ENCODE peak calls at places on chromosome 7, in eight cellular contexts. C is transverse colon, X is colonic mucosa, N is cardiac muscle cell, E is GM23248, T is adipocyte, L is stomach, U is endothelial cell of umbilical vein. J is an unnamed sample.

GRCh38 chr7:4883352-4884144 is at the start of gene RADIL:
- DNase-seq in C (peak; percentile 82), X (peak; percentile 91), N (peak; percentile 91), E (peak; percentile 92), T (peak; percentile 94), L (peak; percentile 79), U (peak; percentile 89), J (peak; percentile 73)

GRCh38 chr7:47652591-47652990 is 70.7 kb upstream of the TNS3 start:
- DNase-seq in C (no peak), X (no peak), N (no peak), E (peak; percentile 17), T (no peak), L (no peak), U (no peak), J (no peak)

GRCh38 chr7:97021443-97022261 is 3.0 kb downstream of the DLX5 start:
- DNase-seq in C (no peak), X (no peak), N (peak; percentile 8), E (no peak), T (peak; percentile 68), L (no peak), U (no peak), J (no peak)

GRCh38 chr7:5177060-5177459 is 13.0 kb upstream of the WIPI2 start:
- DNase-seq in C (peak; percentile 40), X (peak; percentile 27), N (peak; percentile 92), E (peak; percentile 88), T (no peak), L (peak; percentile 93), U (peak; percentile 42), J (no peak)

GRCh38 chr7:66356277-66356721 is 151.2 kb downstream of the TPST1 start:
- DNase-seq in C (peak; percentile 39), X (peak; percentile 34), N (peak; percentile 84), E (peak; percentile 44), T (no peak), L (no peak), U (no peak), J (no peak)

GRCh38 chr7:25859412-25859704 is 292.6 kb upstream of the NFE2L3 start:
- DNase-seq in C (no peak), X (no peak), N (no peak), E (no peak), T (no peak), L (no peak), U (no peak), J (no peak)

GRCh38 chr7:69880848-69881247 is 282.6 kb downstream of the AUTS2 start:
- DNase-seq in C (no peak), X (no peak), N (no peak), E (no peak), T (no peak), L (no peak), U (no peak), J (no peak)

GRCh38 chr7:98555403-98555802 is 61.7 kb upstream of the NPTX2 start:
- DNase-seq in C (peak; percentile 35), X (peak; percentile 25), N (no peak), E (no peak), T (no peak), L (no peak), U (no peak), J (no peak)

GRCh38 chr7:157830331-157830730 is 493.5 kb downstream of the DNAJB6 start:
- DNase-seq in C (no peak), X (no peak), N (no peak), E (no peak), T (no peak), L (no peak), U (no peak), J (no peak)

GRCh38 chr7:96927131-96927530 is 78.2 kb upstream of the DLX6 start:
- DNase-seq in C (no peak), X (no peak), N (no peak), E (no peak), T (no peak), L (no peak), U (no peak), J (no peak)

GRCh38 chr7:19982841-19983835 is 209.7 kb upstream of the TMEM196 start:
- DNase-seq in C (peak; percentile 46), X (peak; percentile 51), N (peak; percentile 82), E (peak; percentile 87), T (peak; percentile 78), L (no peak), U (peak; percentile 58), J (no peak)

GRCh38 chr7:10672186-10672585 is 301.5 kb upstream of the PHF14 start:
- DNase-seq in C (no peak), X (no peak), N (no peak), E (no peak), T (no peak), L (no peak), U (no peak), J (no peak)

GRCh38 chr7:50864694-50865093 is 82.0 kb upstream of the GRB10 start:
- DNase-seq in C (no peak), X (no peak), N (no peak), E (no peak), T (no peak), L (no peak), U (no peak), J (no peak)

GRCh38 chr7:156143158-156143557 is 330.9 kb upstream of the SHH start:
- DNase-seq in C (no peak), X (no peak), N (no peak), E (no peak), T (no peak), L (no peak), U (no peak), J (no peak)

GRCh38 chr7:156140896-156141295 is 328.6 kb upstream of the SHH start:
- DNase-seq in C (no peak), X (no peak), N (no peak), E (no peak), T (no peak), L (no peak), U (no peak), J (no peak)

GRCh38 chr7:156139112-156139511 is 326.8 kb upstream of the SHH start:
- DNase-seq in C (no peak), X (no peak), N (no peak), E (no peak), T (no peak), L (no peak), U (no peak), J (no peak)

GRCh38 chr7:156139633-156140032 is 327.4 kb upstream of the SHH start:
- DNase-seq in C (no peak), X (no peak), N (no peak), E (no peak), T (no peak), L (no peak), U (no peak), J (no peak)

GRCh38 chr7:156140447-156140846 is 328.2 kb upstream of the SHH start:
- DNase-seq in C (no peak), X (no peak), N (no peak), E (no peak), T (no peak), L (no peak), U (no peak), J (no peak)
- H3K27me3 ChIP-seq in C (peaks cover 11% of the 10 kb centered on the region), X (no peaks in the 10 kb centered on the region), N (no peaks in the 10 kb centered on the region), E (no peaks in the 10 kb centered on the region), T (no peaks in the 10 kb centered on the region), L (peaks cover 13% of the 10 kb centered on the region), U (no peaks in the 10 kb centered on the region), J (no peaks in the 10 kb centered on the region)

GRCh38 chr7:6588566-6588965 is 1.3 kb upstream of the INTS15 start:
- DNase-seq in C (no peak), X (no peak), N (no peak), E (no peak), T (no peak), L (no peak), U (no peak), J (no peak)

GRCh38 chr7:6590645-6591110 is 857 bp downstream of the INTS15 start:
- DNase-seq in C (no peak), X (no peak), N (no peak), E (no peak), T (peak; percentile 44), L (no peak), U (no peak), J (no peak)

GRCh38 chr7:6589151-6589828 is 531 bp upstream of the INTS15 start:
- DNase-seq in C (no peak), X (no peak), N (no peak), E (no peak), T (no peak), L (no peak), U (no peak), J (no peak)

GRCh38 chr7:6589829-6590644 is at the start of gene INTS15:
- DNase-seq in C (peak; percentile 84), X (peak; percentile 74), N (peak; percentile 88), E (peak; percentile 91), T (peak; percentile 92), L (peak; percentile 84), U (peak; percentile 70), J (peak; percentile 90)
- H3K27me3 ChIP-seq in C (no peaks in the 10 kb centered on the region), X (no peaks in the 10 kb centered on the region), N (no peaks in the 10 kb centered on the region), E (no peaks in the 10 kb centered on the region), T (no peaks in the 10 kb centered on the region), L (no peaks in the 10 kb centered on the region), U (no peaks in the 10 kb centered on the region), J (no peaks in the 10 kb centered on the region)

DNA sequence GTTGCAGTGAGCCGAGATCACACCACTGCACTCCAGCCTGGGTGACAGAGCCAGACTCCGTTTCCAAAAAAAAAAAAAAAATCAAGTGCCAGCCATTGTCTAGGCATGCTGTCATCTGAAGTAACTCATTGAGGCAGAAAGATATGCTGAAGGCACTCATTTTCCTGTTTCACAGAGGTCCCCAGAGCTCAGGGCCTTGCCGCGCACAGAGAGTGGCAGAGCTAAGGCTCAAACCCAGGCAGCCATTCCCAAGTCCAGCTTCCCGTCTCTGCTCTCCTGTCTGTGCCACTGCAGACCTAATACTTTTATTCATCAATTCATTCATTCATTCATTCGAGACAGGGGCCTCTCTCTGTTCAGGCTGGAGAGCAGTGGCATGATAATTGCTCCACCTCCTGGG is 3.5 kb downstream of the GRIFIN start:
- DNase-seq in C (no peak), X (no peak), N (no peak), E (no peak), T (no peak), L (no peak), U (no peak), J (no peak)
- H3K27me3 ChIP-seq in C (peaks cover 20% of the 10 kb centered on the region), X (no peaks in the 10 kb centered on the region), N (no peaks in the 10 kb centered on the region), E (no peaks in the 10 kb centered on the region), T (no peaks in the 10 kb centered on the region), L (peaks cover 56% of the 10 kb centered on the region), U (no peaks in the 10 kb centered on the region), J (no peaks in the 10 kb centered on the region)

DNA sequence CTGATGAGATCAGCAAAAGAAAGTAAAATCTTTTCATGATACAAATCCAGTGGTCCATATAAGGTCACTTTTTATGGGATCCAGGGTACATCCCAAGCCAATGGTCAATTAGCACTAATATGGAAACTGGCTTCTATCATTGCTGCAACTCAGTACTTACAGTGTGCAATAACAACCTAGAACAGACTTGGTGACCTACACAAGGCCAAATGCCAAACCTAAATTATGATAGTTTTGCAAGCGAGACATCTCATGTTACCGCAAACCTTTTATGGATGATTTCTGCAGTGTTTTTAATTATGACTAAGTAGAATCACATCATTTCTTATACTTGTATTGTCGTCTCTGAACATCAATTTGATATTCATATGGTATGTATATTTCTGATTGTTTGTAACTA is 583.5 kb upstream of the SEMA3D start:
- DNase-seq in C (no peak), X (no peak), N (no peak), E (peak; percentile 82), T (peak; percentile 88), L (no peak), U (no peak), J (no peak)
- H3K27me3 ChIP-seq in C (no peaks in the 10 kb centered on the region), X (no peaks in the 10 kb centered on the region), N (no peaks in the 10 kb centered on the region), E (no peaks in the 10 kb centered on the region), T (no peaks in the 10 kb centered on the region), L (no peaks in the 10 kb centered on the region), U (no peaks in the 10 kb centered on the region), J (no peaks in the 10 kb centered on the region)

GRCh38 chr7:128918266-128918665 is 7.8 kb upstream of the KCP start:
- DNase-seq in C (no peak), X (no peak), N (no peak), E (no peak), T (no peak), L (no peak), U (no peak), J (no peak)
- H3K27me3 ChIP-seq in C (peaks cover 57% of the 10 kb centered on the region), X (peaks cover 14% of the 10 kb centered on the region), N (peaks cover 71% of the 10 kb centered on the region), E (peaks cover 62% of the 10 kb centered on the region), T (peaks cover 75% of the 10 kb centered on the region), L (peaks cover 90% of the 10 kb centered on the region), U (peaks cover 43% of the 10 kb centered on the region), J (no peaks in the 10 kb centered on the region)